ENCODE peak calls at places on chromosomes 6 and 20, in eight cellular contexts. P, Z, S, I, U, T, J and X are unnamed samples.

GRCh38 chr6:15402401-15403045 is 156.7 kb downstream of the JARID2 start:
- DNase-seq in S (no peak), P (no peak), U (no peak), J (no peak), T (no peak), I (no peak), Z (no peak), X (no peak)

GRCh38 chr20:35625584-35626385 is 10.2 kb downstream of the SPAG4 start:
- DNase-seq in P (no peak), S (no peak), I (no peak), T (no peak), Z (no peak), U (no peak), J (no peak), X (no peak)

GRCh38 chr6:41271901-41272395 is 14.5 kb downstream of the TREM1 start:
- DNase-seq in T (no peak), U (no peak), Z (no peak), J (peak), I (no peak), P (no peak), S (no peak), X (no peak)

GRCh38 chr6:149723771-149724417 is 6.0 kb upstream of the LATS1 start:
- DNase-seq in T (peak), I (no peak), P (peak), Z (peak), S (peak), U (peak), J (no peak), X (peak)

GRCh38 chr6:16205377-16206144 is 32.8 kb upstream of the GMPR start:
- DNase-seq in T (peak), J (no peak), Z (peak), P (peak), U (peak), S (peak), I (peak), X (no peak)

GRCh38 chr6:135195522-135195921 is 14.4 kb downstream of the MYB start:
- DNase-seq in P (no peak), S (no peak), Z (no peak), U (no peak), T (no peak), J (no peak), I (no peak), X (no peak)

GRCh38 chr20:20014659-20015058 is 2.5 kb upstream of the NAA20 start:
- DNase-seq in J (no peak), Z (no peak), I (no peak), P (no peak), T (no peak), S (no peak), U (peak), X (no peak)

GRCh38 chr6:101417899-101418298 is 24.4 kb downstream of the GRIK2 start:
- DNase-seq in P (no peak), J (no peak), T (no peak), S (no peak), Z (no peak), U (no peak), I (no peak), X (no peak)

GRCh38 chr6:132300323-132300949 is 100.8 kb downstream of the MOXD1 start:
- DNase-seq in T (peak), J (no peak), U (peak), S (peak), Z (peak), I (peak), P (peak), X (peak)

GRCh38 chr20:10306440-10307358 is 88.1 kb downstream of the SNAP25 start:
- DNase-seq in T (peak), Z (no peak), S (peak), U (peak), I (peak), P (peak), J (no peak), X (peak)

GRCh38 chr20:51639206-51639832 is 96.8 kb upstream of the NFATC2 start:
- DNase-seq in S (peak), T (no peak), I (no peak), Z (peak), P (peak), J (peak), U (peak), X (peak)

GRCh38 chr20:59392741-59393140 is 92.3 kb downstream of the EDN3 start:
- DNase-seq in J (no peak), S (no peak), U (no peak), P (no peak), I (no peak), Z (no peak), T (no peak), X (no peak)

GRCh38 chr6:129434091-129434490 is 275.9 kb downstream of the ARHGAP18 start:
- DNase-seq in J (no peak), P (no peak), S (no peak), T (no peak), I (no peak), Z (no peak), U (no peak), X (no peak)

GRCh38 chr6:10269814-10270472 is 144.9 kb downstream of the TFAP2A start:
- DNase-seq in U (no peak), J (no peak), I (no peak), P (peak), S (peak), T (no peak), Z (no peak), X (peak)

GRCh38 chr6:4459032-4459431 is 317.2 kb upstream of the CDYL start:
- DNase-seq in P (peak), U (peak), I (peak), S (peak), T (peak), J (no peak), Z (no peak), X (peak)

GRCh38 chr6:26056583-26057350 is 30.5 kb upstream of the HFE start:
- DNase-seq in U (peak), I (no peak), P (no peak), T (no peak), J (no peak), Z (no peak), S (no peak), X (no peak)

GRCh38 chr6:38239719-38240451 is 399.8 kb downstream of the BTBD9 start:
- DNase-seq in S (peak), T (no peak), Z (no peak), J (no peak), U (peak), I (no peak), P (peak), X (peak)

GRCh38 chr20:49823152-49823847 is 10.7 kb downstream of the SLC9A8 start:
- DNase-seq in P (no peak), I (no peak), T (no peak), J (no peak), S (peak), U (no peak), Z (no peak), X (no peak)

GRCh38 chr6:47655719-47656595 is 42.4 kb upstream of the ADGRF4 start:
- DNase-seq in U (peak), S (peak), T (no peak), J (no peak), P (peak), Z (no peak), I (no peak), X (peak)

GRCh38 chr20:14963262-14963663 is 625.9 kb upstream of the FLRT3 start:
- DNase-seq in U (peak), P (no peak), S (peak), J (no peak), T (no peak), I (no peak), Z (no peak), X (peak)

GRCh38 chr6:36019167-36019566 is 5.3 kb downstream of the SLC26A8 start:
- DNase-seq in U (no peak), J (no peak), P (no peak), S (no peak), Z (no peak), T (no peak), I (no peak), X (no peak)

GRCh38 chr6:30926644-30927043 is 5.3 kb downstream of the SFTA2 start:
- DNase-seq in U (peak), S (peak), J (peak), T (no peak), I (no peak), Z (no peak), P (no peak), X (peak)

GRCh38 chr6:30735668-30736314 is 6.7 kb downstream of the FLOT1 start:
- DNase-seq in U (no peak), I (no peak), P (no peak), Z (no peak), T (no peak), S (no peak), J (no peak), X (no peak)

GRCh38 chr20:37327748-37328147 is 18.2 kb upstream of the SRC start:
- DNase-seq in J (peak), P (peak), S (no peak), T (peak), Z (no peak), I (peak), U (peak), X (no peak)

GRCh38 chr20:57220187-57221165 is 46.0 kb downstream of the BMP7 start:
- DNase-seq in S (no peak), Z (no peak), U (no peak), P (peak), J (peak), T (no peak), I (peak), X (no peak)

GRCh38 chr20:58889334-58890072 is 37.0 kb downstream of the GNAS start:
- DNase-seq in I (no peak), P (no peak), J (no peak), U (peak), T (no peak), Z (no peak), S (no peak), X (no peak)

GRCh38 chr20:24998631-24999445 is 6.3 kb upstream of the APMAP start:
- DNase-seq in S (no peak), Z (no peak), I (no peak), T (no peak), U (no peak), P (no peak), J (peak), X (no peak)